ENCODE peak calls at places on chromosomes 5 and 9, in six cellular contexts. U, D, T, Q, C and L are unnamed samples.

GRCh38 chr5:172150514-172151425 is 37.3 kb downstream of the STK10 start:
- DNase-seq in D (no peak), T (peak), C (no peak), Q (no peak), U (peak), L (no peak)

GRCh38 chr5:138716456-138716924 is 36.7 kb upstream of the CTNNA1 start:
- DNase-seq in D (no peak), U (peak), T (peak), Q (peak), C (peak), L (peak)

GRCh38 chr5:54593809-54594208 is 76.2 kb downstream of the SNX18 start:
- DNase-seq in D (no peak), U (no peak), T (no peak), C (no peak), Q (no peak), L (no peak)

GRCh38 chr9:97737429-97737828 is 40.3 kb upstream of the XPA start:
- DNase-seq in T (no peak), Q (peak), C (peak), D (no peak), U (no peak), L (peak)

GRCh38 chr5:66540078-66540477 is 56.1 kb upstream of the MAST4 start:
- DNase-seq in Q (no peak), C (no peak), U (no peak), D (no peak), T (no peak), L (no peak)

GRCh38 chr5:180441577-180441976 is 52.6 kb upstream of the CNOT6 start:
- DNase-seq in Q (peak), T (no peak), U (no peak), C (no peak), D (no peak), L (no peak)

GRCh38 chr9:801399-802071 is 40.0 kb upstream of the DMRT1 start:
- DNase-seq in D (no peak), Q (peak), U (peak), C (no peak), T (no peak), L (no peak)

GRCh38 chr5:53446908-53447307 is 33.5 kb upstream of the FST start:
- DNase-seq in T (no peak), Q (no peak), U (peak), C (no peak), D (no peak), L (no peak)

GRCh38 chr5:107743357-107744000 is 72.7 kb upstream of the EFNA5 start:
- DNase-seq in U (peak), Q (peak), D (no peak), C (no peak), T (peak), L (no peak)

GRCh38 chr9:135137398-135137832 is 49.9 kb downstream of the OLFM1 start:
- DNase-seq in T (no peak), C (no peak), Q (peak), D (peak), U (no peak), L (peak)

GRCh38 chr5:93886098-93886806 is 144.9 kb upstream of the POU5F2 start:
- DNase-seq in D (no peak), T (no peak), C (no peak), U (peak), Q (no peak), L (no peak)

GRCh38 chr5:1366514-1366913 is 21.6 kb upstream of the CLPTM1L start:
- DNase-seq in U (no peak), Q (no peak), C (no peak), T (no peak), D (no peak), L (no peak)

GRCh38 chr9:123684393-123685149 is 245.4 kb downstream of the DENND1A start:
- DNase-seq in T (no peak), U (no peak), D (no peak), C (no peak), Q (peak), L (no peak)

GRCh38 chr9:68458918-68459317 is 81.8 kb downstream of the TMEM252 start:
- DNase-seq in T (peak), D (no peak), C (no peak), U (no peak), Q (no peak), L (no peak)

GRCh38 chr5:74738406-74738805 is 28.5 kb downstream of the GFM2 start:
- DNase-seq in T (no peak), C (no peak), D (no peak), U (peak), Q (no peak), L (no peak)

GRCh38 chr5:104635216-104635615 is 1072.6 kb upstream of the NUDT12 start:
- DNase-seq in Q (no peak), C (no peak), T (peak), D (no peak), U (peak), L (no peak)

GRCh38 chr5:66849803-66850202 is 253.6 kb downstream of the MAST4 start:
- DNase-seq in U (peak), T (peak), C (no peak), Q (peak), D (no peak), L (no peak)

GRCh38 chr5:73233461-73234151 is 60.6 kb downstream of the TMEM174 start:
- DNase-seq in C (peak), Q (peak), T (peak), U (no peak), D (peak), L (peak)

GRCh38 chr9:129486496-129487306 is 134.2 kb downstream of the C9orf50 start:
- DNase-seq in T (peak), U (peak), C (no peak), D (no peak), Q (no peak), L (no peak)

GRCh38 chr5:78243639-78244038 is 50.9 kb downstream of the AP3B1 start:
- DNase-seq in U (peak), T (peak), D (no peak), C (no peak), Q (peak), L (no peak)

GRCh38 chr5:40700116-40700822 is 20.6 kb downstream of the PTGER4 start:
- DNase-seq in U (no peak), C (no peak), T (no peak), Q (no peak), D (no peak), L (no peak)

GRCh38 chr5:157890825-157891587 is 32.1 kb upstream of the CLINT1 start:
- DNase-seq in D (no peak), C (no peak), U (peak), Q (peak), T (no peak), L (no peak)

GRCh38 chr5:95734916-95735315 is 3.8 kb downstream of the RHOBTB3 start:
- DNase-seq in C (no peak), D (no peak), T (no peak), Q (no peak), U (peak), L (no peak)

GRCh38 chr9:30078195-30078594 is 2306.2 kb upstream of the ACO1 start:
- DNase-seq in Q (no peak), T (no peak), C (no peak), U (no peak), D (no peak), L (no peak)

GRCh38 chr9:136326061-136326776 is 1.1 kb upstream of the GPSM1 start:
- DNase-seq in T (peak), U (peak), D (no peak), C (peak), Q (peak), L (peak)

GRCh38 chr5:32004404-32004803 is 169.7 kb downstream of the GOLPH3 start:
- DNase-seq in D (no peak), Q (no peak), C (no peak), U (no peak), T (no peak), L (no peak)

GRCh38 chr5:151225475-151225874 is 1.6 kb upstream of the CCDC69 start:
- DNase-seq in T (no peak), D (no peak), C (no peak), U (no peak), Q (peak), L (no peak)

GRCh38 chr5:177542816-177543472 is 11.4 kb downstream of the FAM193B start:
- DNase-seq in U (no peak), T (no peak), D (peak), C (no peak), Q (no peak), L (no peak)

GRCh38 chr5:14914603-14915277 is 43.2 kb upstream of the ANKH start:
- DNase-seq in Q (no peak), D (no peak), U (peak), C (no peak), T (peak), L (no peak)

GRCh38 chr9:71487046-71487445 is 281.3 kb downstream of the CEMIP2 start:
- DNase-seq in U (no peak), T (no peak), Q (peak), D (no peak), C (no peak), L (peak)

GRCh38 chr5:1519631-1520141 is 4.1 kb downstream of the LPCAT1 start:
- DNase-seq in Q (no peak), T (no peak), U (no peak), C (peak), D (no peak), L (no peak)

GRCh38 chr5:176608142-176608705 is 1.7 kb downstream of the GPRIN1 start:
- DNase-seq in Q (no peak), U (no peak), C (no peak), D (no peak), T (no peak), L (no peak)

GRCh38 chr9:21294325-21294724 is 10.8 kb downstream of the IFNA5 start:
- DNase-seq in Q (no peak), C (no peak), T (peak), D (no peak), U (peak), L (no peak)

GRCh38 chr9:123718188-123718587 is 211.7 kb downstream of the DENND1A start:
- DNase-seq in D (no peak), U (no peak), C (no peak), Q (no peak), T (no peak), L (no peak)

GRCh38 chr9:76658510-76659231 is 105.6 kb upstream of the PCA3 start:
- DNase-seq in C (no peak), Q (peak), T (peak), D (no peak), U (peak), L (no peak)

GRCh38 chr5:39106332-39106731 is 32.1 kb upstream of the RICTOR start:
- DNase-seq in C (no peak), Q (no peak), U (peak), D (no peak), T (peak), L (no peak)
- H2AK5ac ChIP-seq in C (no peak), Q (no peak), U (no peak), D (no peak), T (no peak), L (no peak)

GRCh38 chr5:113280541-113280940 is 154.2 kb downstream of the TSSK1B start:
- DNase-seq in Q (no peak), U (no peak), C (no peak), T (no peak), D (no peak), L (no peak)
- H2BK15ac ChIP-seq in Q (no peak), U (no peak), C (no peak), T (no peak), D (no peak), L (no peak)

GRCh38 chr5:80198399-80198798 is 57.4 kb downstream of the SERINC5 start:
- DNase-seq in C (no peak), Q (no peak), T (no peak), U (no peak), D (no peak), L (no peak)

GRCh38 chr5:80198920-80199319 is 56.9 kb downstream of the SERINC5 start:
- DNase-seq in Q (no peak), T (no peak), D (no peak), U (no peak), C (no peak), L (no peak)

GRCh38 chr5:80193421-80193820 is 62.4 kb downstream of the SERINC5 start:
- DNase-seq in C (no peak), U (no peak), D (no peak), T (no peak), Q (no peak), L (no peak)

GRCh38 chr5:80194470-80194869 is 61.4 kb downstream of the SERINC5 start:
- DNase-seq in D (no peak), C (no peak), T (no peak), Q (no peak), U (peak), L (no peak)

DNA sequence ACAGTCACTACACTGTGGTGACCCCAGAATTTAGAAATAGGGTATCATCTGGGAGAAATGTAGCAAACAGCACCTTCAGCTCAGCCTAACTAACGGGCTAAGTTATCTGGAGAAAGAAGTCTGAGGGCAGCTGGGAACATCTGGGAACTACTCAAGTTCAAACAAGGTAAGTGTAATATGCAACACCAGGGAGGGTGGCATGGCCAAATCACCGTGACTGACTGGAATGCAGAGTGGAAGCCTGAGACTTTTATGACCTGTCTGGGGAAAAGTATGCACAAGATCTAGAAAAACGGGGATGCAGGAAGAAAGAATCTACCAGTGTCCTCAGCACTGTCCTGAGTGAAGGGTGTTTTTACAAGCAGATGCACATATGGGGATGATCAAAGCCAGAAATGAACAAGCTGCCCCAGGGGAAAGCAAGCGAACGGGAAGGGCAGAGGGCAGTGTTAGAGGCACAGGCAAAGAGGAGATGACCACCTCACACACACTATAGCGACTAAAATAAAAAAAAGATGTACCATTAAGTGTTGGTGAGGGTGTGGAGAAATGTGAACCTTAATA is 59.9 kb downstream of the SERINC5 start:
- DNase-seq in Q (no peak), C (no peak), T (no peak), D (no peak), U (no peak), L (no peak)
- H2AK5ac ChIP-seq in Q (no peak), C (no peak), T (no peak), D (no peak), U (no peak), L (no peak)

DNA sequence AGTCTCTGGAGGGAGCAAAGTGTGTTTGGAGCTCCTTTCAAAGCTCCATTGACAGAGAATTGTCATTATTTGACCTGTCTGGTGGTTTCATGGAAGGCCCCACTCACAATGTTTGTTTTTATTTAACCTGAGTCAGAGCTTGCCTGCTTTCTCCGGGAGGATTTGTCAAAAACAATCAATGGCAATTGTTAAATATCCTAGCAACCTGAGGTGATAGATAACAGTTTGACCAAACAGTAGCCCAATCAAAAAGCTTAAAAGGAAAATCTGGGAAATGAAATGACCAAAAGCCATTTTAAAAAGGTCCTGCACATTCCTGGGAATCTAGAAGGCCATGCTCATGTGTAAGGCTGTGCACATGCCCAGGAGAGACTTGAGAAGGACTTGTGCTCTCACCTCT is 177.2 kb upstream of the POC5 start:
- DNase-seq in C (no peak), D (no peak), T (no peak), U (no peak), Q (no peak), L (no peak)
- H2BK15ac ChIP-seq in C (no peak), D (no peak), T (no peak), U (no peak), Q (no peak), L (no peak)

GRCh38 chr9:127942152-127943010 is 4.7 kb upstream of the DPM2 start:
- DNase-seq in D (peak), U (peak), T (peak), C (peak), Q (peak), L (peak)

GRCh38 chr9:127941062-127941925 is 3.6 kb upstream of the DPM2 start:
- DNase-seq in T (no peak), Q (no peak), C (no peak), U (no peak), D (no peak), L (no peak)

GRCh38 chr9:127943011-127943662 is 5.5 kb upstream of the DPM2 start:
- DNase-seq in T (no peak), U (no peak), D (no peak), Q (no peak), C (no peak), L (no peak)

GRCh38 chr9:127938298-127938690 is 640 bp upstream of the DPM2 start:
- DNase-seq in C (peak), D (no peak), T (no peak), U (no peak), Q (peak), L (peak)

GRCh38 chr9:127940598-127940997 is 2.9 kb upstream of the DPM2 start:
- DNase-seq in U (no peak), Q (no peak), T (no peak), C (no peak), D (no peak), L (no peak)
- H2AK5ac ChIP-seq in U (no peak), Q (no peak), T (no peak), C (no peak), D (no peak), L (no peak)

GRCh38 chr5:110064593-110065268 is 375.0 kb downstream of the MAN2A1 start:
- DNase-seq in C (no peak), Q (no peak), U (no peak), T (no peak), D (no peak), L (no peak)

GRCh38 chr5:110058175-110058574 is 368.4 kb downstream of the MAN2A1 start:
- DNase-seq in Q (no peak), D (no peak), U (no peak), C (no peak), T (no peak), L (no peak)

GRCh38 chr5:110062246-110062645 is 372.5 kb downstream of the MAN2A1 start:
- DNase-seq in C (no peak), D (no peak), Q (no peak), U (no peak), T (no peak), L (no peak)

GRCh38 chr5:110063640-110064592 is 374.2 kb downstream of the MAN2A1 start:
- DNase-seq in D (no peak), C (no peak), U (no peak), Q (no peak), T (peak), L (no peak)
- H2BK15ac ChIP-seq in D (no peak), C (no peak), U (no peak), Q (no peak), T (no peak), L (no peak)

DNA sequence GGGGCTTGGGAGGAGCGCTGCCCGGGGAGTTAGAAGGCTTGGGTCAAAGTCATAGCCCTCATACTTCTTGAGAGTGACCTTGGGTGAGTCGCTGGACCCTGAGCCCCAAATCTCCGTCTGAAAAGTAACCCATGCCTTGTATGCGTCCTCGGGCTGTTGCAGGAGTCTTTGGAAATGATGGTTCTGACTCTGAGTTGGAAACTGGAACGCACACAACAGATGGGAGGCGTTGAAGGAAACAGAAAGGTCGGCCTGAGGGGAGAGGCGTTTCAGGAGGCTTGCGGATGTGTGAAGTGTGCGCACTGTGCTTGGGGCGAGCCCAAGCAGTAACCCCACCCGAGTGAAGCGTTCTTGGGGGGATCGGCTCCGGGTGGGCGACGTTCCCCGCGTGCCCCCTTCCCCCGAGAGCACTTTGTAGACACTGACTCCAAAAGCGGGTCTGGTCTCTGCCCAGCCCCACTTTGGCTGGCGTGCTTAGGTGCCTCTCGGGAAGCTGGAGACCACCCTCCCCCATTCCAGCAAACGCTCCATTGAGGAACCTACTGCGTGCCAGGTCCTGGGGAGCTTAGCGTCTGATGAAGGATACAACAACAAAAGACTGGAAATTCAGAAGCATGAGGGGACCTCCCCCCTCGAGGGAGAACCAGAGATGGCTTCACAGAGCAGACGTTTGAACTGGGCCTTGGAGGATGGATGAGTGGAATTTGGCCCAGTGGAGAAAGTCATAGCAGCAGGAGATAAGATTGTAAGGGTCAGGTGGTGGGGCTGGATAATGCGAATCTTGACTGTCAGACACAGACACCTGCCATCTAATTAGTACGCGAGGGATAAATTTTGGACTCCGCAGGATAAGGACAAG is 949 bp upstream of the SLC25A51 start:
- DNase-seq in C (no peak), U (peak), Q (no peak), D (no peak), T (no peak), L (no peak)
- H2AK5ac ChIP-seq in C (no peak), U (peak), Q (no peak), D (peak), T (peak), L (no peak)

DNA sequence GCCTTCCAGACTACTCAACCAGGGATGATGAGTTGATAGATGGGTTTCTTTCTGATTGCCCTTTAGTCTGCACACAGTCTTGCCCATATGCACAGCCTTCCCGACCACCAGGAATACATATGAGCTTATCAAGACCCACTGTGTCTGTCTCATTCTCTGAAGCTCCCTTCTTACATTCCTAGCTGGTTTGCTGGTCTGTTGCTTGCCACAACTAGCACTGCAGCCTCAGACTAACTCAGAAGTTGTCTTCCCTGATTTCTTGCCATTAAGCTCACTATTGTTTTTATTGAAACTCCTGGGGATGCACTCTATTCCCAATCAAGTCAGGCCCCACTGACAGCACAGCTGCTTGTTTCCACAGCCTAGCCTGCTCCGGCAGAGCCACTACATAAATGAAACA is 97.5 kb downstream of the SAXO1 start:
- DNase-seq in C (no peak), U (peak), D (no peak), Q (no peak), T (no peak), L (no peak)
- H2BK15ac ChIP-seq in C (no peak), U (no peak), D (no peak), Q (no peak), T (no peak), L (no peak)